ENCODE peak calls at places on chromosome 6, in seven cellular contexts. C is activated naive CD8-positive, alpha-beta T cell treated with anti-CD3 and anti-CD28 coated beads, Interleukin-2, amount 50 U/mL, for 24 hours; A is astrocyte; I is germinal center; E is fibroblast of pulmonary artery; Y is GM04503; L is iPS-NIHi11. V is an unnamed sample.

GRCh38 chr6:164085086-164085485 is 670.6 kb downstream of the QKI start:
- DNase-seq in C (no peak), A (no peak), E (no peak), L (no peak), Y (no peak), I (no peak), V (no peak)

GRCh38 chr6:146950351-146950835 is 253.8 kb upstream of the STXBP5 start:
- DNase-seq in Y (no peak), E (peak; percentile 59), A (no peak), L (no peak), C (no peak), I (no peak), V (no peak)

GRCh38 chr6:29702519-29703103 is 20.6 kb upstream of the HLA-F start:
- DNase-seq in A (no peak), I (peak; percentile 72), C (peak; percentile 91), E (peak; percentile 23), Y (no peak), L (peak; percentile 84), V (peak; percentile 32)

GRCh38 chr6:156859686-156860085 is 82.5 kb downstream of the ARID1B start:
- DNase-seq in C (no peak), I (no peak), L (no peak), Y (no peak), A (no peak), E (no peak), V (no peak)

GRCh38 chr6:157200117-157200516 is 123.2 kb downstream of the TMEM242 start:
- DNase-seq in I (no peak), A (no peak), Y (no peak), C (no peak), L (no peak), E (no peak), V (no peak)

GRCh38 chr6:52390361-52390727 is 28.4 kb downstream of the PAQR8 start:
- DNase-seq in E (peak; percentile 62), I (peak; percentile 37), L (no peak), C (no peak), A (peak; percentile 73), Y (no peak), V (no peak)

GRCh38 chr6:137573739-137574138 is 79.5 kb upstream of the OLIG3 start:
- DNase-seq in C (no peak), L (no peak), E (no peak), I (no peak), Y (no peak), A (no peak), V (no peak)

GRCh38 chr6:13355043-13355945 is 27.0 kb upstream of the TBC1D7 start:
- DNase-seq in Y (peak; percentile 96), L (no peak), E (peak; percentile 96), C (no peak), A (peak; percentile 100), I (peak; percentile 19), V (no peak)

GRCh38 chr6:41367700-41368099 is 32.3 kb downstream of the NCR2 start:
- DNase-seq in Y (no peak), I (no peak), L (peak; percentile 89), A (peak; percentile 29), E (peak; percentile 57), C (peak; percentile 22), V (no peak)

GRCh38 chr6:144265390-144265789 is 19.7 kb upstream of the UTRN start:
- DNase-seq in E (peak; percentile 84), Y (no peak), I (peak; percentile 70), A (peak; percentile 86), L (peak; percentile 78), C (no peak), V (peak; percentile 35)

GRCh38 chr6:97097068-97098047 is 172.8 kb downstream of the KLHL32 start:
- DNase-seq in Y (no peak), E (no peak), A (no peak), C (no peak), L (no peak), I (no peak), V (no peak)

GRCh38 chr6:168699631-168700315 is 258.8 kb downstream of the SMOC2 start:
- DNase-seq in I (no peak), C (no peak), Y (no peak), E (no peak), L (no peak), A (no peak), V (no peak)

GRCh38 chr6:20954325-20954724 is 420.1 kb downstream of the CDKAL1 start:
- DNase-seq in A (no peak), Y (no peak), L (no peak), E (no peak), I (no peak), C (no peak), V (no peak)

GRCh38 chr6:158571826-158572652 is 12.1 kb downstream of the TMEM181 start:
- DNase-seq in L (no peak), Y (no peak), I (no peak), C (no peak), A (no peak), E (no peak), V (no peak)

GRCh38 chr6:15087234-15087633 is 158.6 kb upstream of the JARID2 start:
- DNase-seq in I (no peak), L (no peak), Y (no peak), A (no peak), E (no peak), C (no peak), V (no peak)

GRCh38 chr6:101531538-101531937 is 138.0 kb downstream of the GRIK2 start:
- DNase-seq in E (no peak), L (no peak), I (no peak), Y (no peak), A (no peak), C (no peak), V (no peak)

GRCh38 chr6:111586554-111586953 is 19.1 kb downstream of the TRAF3IP2 start:
- DNase-seq in A (no peak), L (no peak), Y (no peak), I (no peak), C (no peak), E (no peak), V (no peak)

GRCh38 chr6:15376900-15377487 is 131.1 kb downstream of the JARID2 start:
- DNase-seq in L (no peak), E (no peak), C (no peak), I (no peak), Y (no peak), A (no peak), V (no peak)

GRCh38 chr6:168607272-168608112 is 166.5 kb downstream of the SMOC2 start:
- DNase-seq in E (no peak), Y (no peak), I (no peak), A (no peak), L (no peak), C (no peak), V (no peak)

GRCh38 chr6:89999995-90000825 is 105.9 kb downstream of the GJA10 start:
- DNase-seq in Y (no peak), E (no peak), I (no peak), L (no peak), C (no peak), A (peak; percentile 26), V (no peak)

GRCh38 chr6:51495806-51496380 is 591.5 kb downstream of the PKHD1 start:
- DNase-seq in L (no peak), Y (no peak), C (no peak), A (no peak), E (no peak), I (no peak), V (no peak)

GRCh38 chr6:130367767-130368166 is 1.9 kb downstream of the TMEM200A start:
- DNase-seq in L (no peak), C (no peak), E (no peak), Y (no peak), I (no peak), A (no peak), V (no peak)

GRCh38 chr6:157841211-157841840 is 18.3 kb downstream of the SNX9 start:
- DNase-seq in L (no peak), E (no peak), C (no peak), A (no peak), Y (no peak), I (peak; percentile 53), V (peak; percentile 75)

GRCh38 chr6:142551145-142551811 is 249.5 kb downstream of the ADGRG6 start:
- DNase-seq in E (no peak), Y (no peak), C (peak; percentile 67), I (no peak), L (peak; percentile 18), A (peak; percentile 11), V (no peak)

GRCh38 chr6:169969372-169970099 is 218.1 kb downstream of the ERMARD start:
- DNase-seq in I (no peak), E (no peak), C (no peak), A (no peak), Y (no peak), L (peak; percentile 14), V (no peak)

GRCh38 chr6:2976571-2977085 is 5.3 kb upstream of the SERPINB6 start:
- DNase-seq in A (peak; percentile 84), E (peak; percentile 51), Y (peak; percentile 73), I (no peak), C (no peak), L (no peak), V (no peak)

GRCh38 chr6:118187568-118188164 is 280.6 kb downstream of the SLC35F1 start:
- DNase-seq in C (no peak), Y (peak; percentile 24), E (peak; percentile 78), A (peak; percentile 86), L (no peak), I (no peak), V (no peak)

V was measured in stimulated activated naive B cell treated with anti-CD40 and anti-IgM and Interleukin-4, amounts not matched to agents 10 μg/mL and 1 μg/mL and 100 μg/mL, for 72 hours.